ENCODE peak calls at places on chromosomes 11 and 22, in five cellular contexts. S is anterior cingulate cortex, Y is HTR-8/SVneo, T is NCI-H2081, V is midbrain. O is an unnamed sample.

GRCh38 chr11:15815246-15816209 is 540.8 kb downstream of the SOX6 start:
- DNase-seq in Y (no peak), S (no peak), V (no peak), T (no peak), O (no peak)

GRCh38 chr22:43186272-43187170 is at the start of gene TTLL12:
- DNase-seq in Y (peak), S (peak), V (peak), T (peak), O (peak)

GRCh38 chr11:85042368-85042767 is 584.8 kb downstream of the DLG2 start:
- DNase-seq in S (no peak), V (no peak), Y (no peak), T (no peak), O (no peak)

GRCh38 chr11:10304495-10305261 is at the start of gene ADM:
- DNase-seq in Y (peak), S (peak), T (peak), V (peak), O (peak)

GRCh38 chr11:108901359-108901758 is 236.5 kb downstream of the DDX10 start:
- DNase-seq in T (no peak), S (no peak), V (no peak), Y (no peak), O (no peak)

GRCh38 chr11:111512296-111513239 is at the start of gene BTG4:
- DNase-seq in S (no peak), Y (no peak), T (peak), V (no peak), O (peak)

GRCh38 chr22:27474112-27474571 is 327.4 kb downstream of the MN1 start:
- DNase-seq in T (no peak), S (no peak), Y (no peak), V (no peak), O (no peak)

GRCh38 chr22:37563153-37564081 is 3.1 kb downstream of the CDC42EP1 start:
- DNase-seq in V (peak), T (no peak), S (peak), Y (peak), O (peak)

GRCh38 chr11:64455436-64456261 is 96.7 kb downstream of the RPS6KA4 start:
- DNase-seq in S (no peak), T (no peak), Y (no peak), V (no peak), O (no peak)

GRCh38 chr11:8721740-8722139 is 39.1 kb downstream of the RPL27A start:
- DNase-seq in S (no peak), V (no peak), Y (no peak), T (no peak), O (peak)

GRCh38 chr11:76131585-76131984 is 74.7 kb downstream of the WNT11 start:
- DNase-seq in V (no peak), T (no peak), S (no peak), Y (no peak), O (peak)

GRCh38 chr11:105466582-105467228 is 143.2 kb upstream of the GRIA4 start:
- DNase-seq in V (no peak), Y (peak), S (no peak), T (no peak), O (peak)

GRCh38 chr22:35480627-35481565 is 59.7 kb upstream of the RASD2 start:
- DNase-seq in S (no peak), T (peak), Y (no peak), V (no peak), O (no peak)

GRCh38 chr11:12088047-12088481 is 22.3 kb upstream of the MICAL2 start:
- DNase-seq in S (peak), Y (no peak), V (peak), T (no peak), O (peak)

GRCh38 chr11:64358536-64358906 is 441 bp upstream of the RPS6KA4 start:
- DNase-seq in T (no peak), Y (no peak), V (no peak), S (no peak), O (no peak)

GRCh38 chr11:117443269-117444186 is 115.9 kb downstream of the CEP164 start:
- DNase-seq in V (peak), T (peak), Y (peak), S (peak), O (peak)

GRCh38 chr11:79100093-79100704 is 340.6 kb downstream of the TENM4 start:
- DNase-seq in Y (peak), T (peak), S (no peak), V (peak), O (peak)

GRCh38 chr22:35648066-35649025 is at the start of gene APOL6:
- DNase-seq in Y (no peak), V (peak), T (no peak), S (no peak), O (peak)

GRCh38 chr11:125182522-125182921 is 18.0 kb downstream of the PKNOX2 start:
- DNase-seq in V (no peak), Y (no peak), S (no peak), T (no peak), O (no peak)

GRCh38 chr11:57071829-57072228 is 83.1 kb downstream of the OR5AK2 start:
- DNase-seq in S (no peak), T (no peak), Y (no peak), V (no peak), O (no peak)

GRCh38 chr11:13465909-13466371 is 2.9 kb upstream of the BTBD10 start:
- DNase-seq in T (peak), Y (peak), V (no peak), S (no peak), O (peak)

GRCh38 chr11:26827567-26828037 is 105.7 kb upstream of the SLC5A12 start:
- DNase-seq in V (no peak), S (no peak), T (no peak), Y (no peak), O (peak)

GRCh38 chr11:77406396-77406795 is 67.5 kb downstream of the PAK1 start:
- DNase-seq in S (no peak), V (no peak), Y (no peak), T (peak), O (no peak)

GRCh38 chr11:77636738-77637344 is 753 bp downstream of the CLNS1A start:
- DNase-seq in V (no peak), T (no peak), Y (no peak), S (no peak), O (no peak)

GRCh38 chr11:44730775-44731174 is 4.0 kb downstream of the TSPAN18 start:
- DNase-seq in T (no peak), S (no peak), V (no peak), Y (no peak), O (no peak)

GRCh38 chr11:43504316-43504950 is 145.7 kb downstream of the TTC17 start:
- DNase-seq in Y (peak), V (no peak), T (no peak), S (no peak), O (peak)

GRCh38 chr22:46803031-46803880 is 40.8 kb downstream of the TBC1D22A start:
- DNase-seq in Y (peak), V (no peak), S (no peak), T (peak), O (peak)

GRCh38 chr11:130198964-130199363 is 39.4 kb downstream of the ST14 start:
- DNase-seq in Y (no peak), V (no peak), S (no peak), T (no peak), O (no peak)

GRCh38 chr11:95593101-95593500 is 196.5 kb downstream of the FAM76B start:
- DNase-seq in T (no peak), S (peak), Y (no peak), V (no peak), O (no peak)

GRCh38 chr11:70462818-70463477 is 64.6 kb downstream of the CTTN start:
- DNase-seq in S (no peak), T (no peak), Y (no peak), V (no peak), O (no peak)

GRCh38 chr11:76694664-76695063 is 24.1 kb upstream of the LRRC32 start:
- DNase-seq in T (no peak), S (no peak), V (no peak), Y (peak), O (peak)

GRCh38 chr22:35695202-35695601 is 22.5 kb upstream of the APOL5 start:
- DNase-seq in Y (no peak), V (no peak), T (no peak), S (no peak), O (no peak)

GRCh38 chr11:117428186-117428855 is 100.7 kb downstream of the CEP164 start:
- DNase-seq in V (no peak), Y (no peak), T (no peak), S (no peak), O (no peak)

GRCh38 chr11:64165482-64165841 is 451 bp downstream of the MACROD1 start:
- DNase-seq in T (no peak), V (no peak), Y (no peak), S (no peak), O (peak)

GRCh38 chr11:2702771-2703486 is 3.1 kb upstream of the KCNQ1OT1 start:
- DNase-seq in T (no peak), V (no peak), Y (no peak), S (peak), O (no peak)

GRCh38 chr11:95917188-95918036 is 6.5 kb downstream of the MTMR2 start:
- DNase-seq in S (no peak), Y (no peak), T (peak), V (no peak), O (peak)

GRCh38 chr22:35930933-35931332 is 97.7 kb downstream of the RBFOX2 start:
- DNase-seq in S (no peak), V (peak), T (peak), Y (peak), O (peak)

O was measured in cardiac muscle cell.